ENCODE peak calls at places on chromosomes 11 and 22, in seven cellular contexts. Y is IMR-90, A is GM23338, Q is endothelial cell of umbilical vein, R is astrocyte, I is mammary epithelial cell, P is neural progenitor cell. G is an unnamed sample. For H4K20me1, the result is how much of the 10 kb centered on the place peaks cover.

GRCh38 chr22:48553694-48554308 is 1273.9 kb downstream of the BRD1 start:
- DNase-seq in I (no peak), A (no peak), Q (no peak), Y (no peak), R (no peak), P (no peak), G (no peak)

GRCh38 chr11:112024178-112024777 is 930 bp upstream of the DLAT start:
- DNase-seq in A (peak), R (no peak), Q (no peak), P (peak), I (peak), Y (no peak), G (no peak)

GRCh38 chr11:25928076-25928475 is 403.9 kb upstream of the ANO3 start:
- DNase-seq in P (no peak), R (no peak), Y (no peak), A (no peak), I (no peak), Q (no peak), G (no peak)

GRCh38 chr11:84398017-84398626 is 1112.0 kb upstream of the CCDC90B start:
- DNase-seq in P (peak), R (peak), Y (peak), A (peak), I (peak), Q (no peak), G (no peak)

GRCh38 chr22:27603823-27604190 is 197.7 kb downstream of the MN1 start:
- DNase-seq in I (no peak), P (peak), Q (peak), Y (no peak), A (peak), R (peak), G (no peak)

GRCh38 chr22:21991309-21991596 is 8.7 kb upstream of the TOP3B start:
- DNase-seq in Q (no peak), Y (no peak), A (no peak), R (no peak), P (no peak), I (no peak), G (no peak)

GRCh38 chr11:46916669-46917108 is 1.7 kb downstream of the LRP4 start:
- DNase-seq in A (peak), Y (peak), I (peak), R (peak), Q (peak), P (peak), G (no peak)

GRCh38 chr22:30332551-30332950 is 5.8 kb upstream of the TBC1D10A start:
- DNase-seq in I (no peak), P (no peak), Q (no peak), A (no peak), R (no peak), Y (no peak), G (no peak)

GRCh38 chr11:118243161-118243560 is 9.0 kb downstream of the MPZL3 start:
- DNase-seq in Q (no peak), A (peak), Y (no peak), P (no peak), I (no peak), R (no peak), G (no peak)

GRCh38 chr11:6850526-6850925 is 5.0 kb downstream of the OR10A5 start:
- DNase-seq in A (no peak), Y (no peak), Q (no peak), I (no peak), P (no peak), R (no peak), G (no peak)

GRCh38 chr11:128039140-128040021 is 548.0 kb downstream of the ETS1 start:
- DNase-seq in Y (peak), Q (peak), A (no peak), P (no peak), I (peak), R (peak), G (no peak)

GRCh38 chr11:99814021-99814420 is 793.3 kb downstream of the CNTN5 start:
- DNase-seq in P (no peak), A (no peak), I (no peak), R (no peak), Y (no peak), Q (no peak), G (no peak)

GRCh38 chr11:60858236-60858635 is 2.5 kb upstream of the PTGDR2 start:
- DNase-seq in P (no peak), I (no peak), A (no peak), Y (no peak), Q (no peak), R (no peak), G (no peak)

GRCh38 chr11:33553486-33553885 is 147.1 kb downstream of the C11orf91 start:
- DNase-seq in Q (peak), A (no peak), R (peak), Y (peak), P (no peak), I (peak), G (no peak)

GRCh38 chr22:37148031-37148651 is 1.6 kb downstream of the IL2RB start:
- DNase-seq in Y (no peak), P (no peak), R (no peak), A (no peak), Q (no peak), I (no peak), G (no peak)

GRCh38 chr22:39926175-39927152 is 25.6 kb downstream of the GRAP2 start:
- DNase-seq in Q (no peak), P (no peak), Y (no peak), I (no peak), A (no peak), R (no peak), G (no peak)

GRCh38 chr11:120830092-120830491 is 193.8 kb upstream of the TBCEL start:
- DNase-seq in Y (no peak), R (no peak), Q (no peak), A (no peak), P (no peak), I (no peak), G (no peak)

GRCh38 chr11:72753341-72754148 is 1.3 kb upstream of the ARAP1 start:
- DNase-seq in Q (no peak), Y (no peak), R (no peak), I (no peak), A (no peak), P (no peak), G (no peak)

GRCh38 chr11:45407226-45407625 is 121.1 kb upstream of the SYT13 start:
- DNase-seq in Y (no peak), P (no peak), A (no peak), I (no peak), R (no peak), Q (no peak), G (no peak)

GRCh38 chr11:120929664-120930154 is 94.2 kb upstream of the TBCEL start:
- DNase-seq in I (no peak), R (peak), Q (peak), P (peak), Y (peak), A (peak), G (peak)

GRCh38 chr11:86291466-86292262 is 10.4 kb upstream of the HIKESHI start:
- DNase-seq in A (peak), Q (peak), Y (peak), I (peak), R (peak), P (peak), G (no peak)

GRCh38 chr11:86743223-86744118 is 56.9 kb upstream of the PRSS23 start:
- DNase-seq in Q (peak), A (no peak), Y (peak), I (peak), R (peak), P (no peak), G (peak)

GRCh38 chr11:112582366-112582765 is 321.7 kb upstream of the PLET1 start:
- DNase-seq in R (no peak), Q (no peak), P (no peak), Y (no peak), I (no peak), A (no peak), G (no peak)

GRCh38 chr11:84056696-84057095 is 770.5 kb upstream of the CCDC90B start:
- DNase-seq in P (no peak), A (no peak), Q (no peak), Y (peak), R (no peak), I (no peak), G (no peak)

GRCh38 chr22:20490183-20490940 is 5.2 kb downstream of the KLHL22 start:
- DNase-seq in Y (no peak), A (no peak), R (no peak), Q (no peak), I (no peak), P (no peak), G (no peak)

GRCh38 chr11:12142179-12142578 is 31.8 kb downstream of the MICAL2 start:
- DNase-seq in Q (no peak), R (no peak), A (no peak), P (no peak), I (no peak), Y (no peak), G (no peak)

GRCh38 chr22:43926349-43926710 is 2.7 kb downstream of the PNPLA3 start:
- DNase-seq in Y (no peak), R (no peak), A (no peak), Q (no peak), I (peak), P (no peak), G (no peak)

GRCh38 chr11:124075841-124076571 is 34.9 kb upstream of the OR10G7 start:
- DNase-seq in P (no peak), Y (no peak), A (peak), I (no peak), Q (peak), R (no peak), G (no peak)

GRCh38 chr11:61372659-61373058 is 10.5 kb downstream of the TMEM138 start:
- DNase-seq in Q (no peak), R (no peak), I (no peak), Y (no peak), P (no peak), A (peak), G (no peak)

GRCh38 chr11:26219506-26220117 is 112.3 kb upstream of the ANO3 start:
- DNase-seq in Q (peak), Y (peak), P (no peak), I (no peak), R (no peak), A (no peak), G (no peak)

GRCh38 chr11:73387594-73388021 is 11.4 kb downstream of the RELT start:
- DNase-seq in A (peak), Q (no peak), Y (no peak), R (no peak), P (peak), I (no peak), G (no peak)

GRCh38 chr22:50119169-50119767 is 29.5 kb downstream of the MOV10L1 start:
- DNase-seq in Y (no peak), R (no peak), Q (no peak), P (no peak), I (no peak), A (no peak), G (no peak)

GRCh38 chr11:112481893-112482292 is 221.2 kb upstream of the PLET1 start:
- DNase-seq in P (no peak), A (no peak), R (no peak), Q (no peak), I (no peak), Y (no peak), G (no peak)

GRCh38 chr11:122440783-122441701 is 214.5 kb upstream of the UBASH3B start:
- DNase-seq in A (peak), Q (peak), Y (no peak), P (peak), R (peak), I (no peak), G (no peak)

GRCh38 chr22:50505776-50506610 is 1.5 kb downstream of the LMF2 start:
- DNase-seq in A (no peak), R (no peak), Q (no peak), Y (no peak), P (no peak), I (no peak), G (no peak)

GRCh38 chr11:106286881-106287504 is 209.5 kb downstream of the AASDHPPT start:
- DNase-seq in Q (no peak), P (peak), I (no peak), Y (no peak), A (no peak), R (no peak), G (no peak)

GRCh38 chr11:110716361-110716760 is 4.1 kb upstream of the ARHGAP20 start:
- DNase-seq in R (peak), Y (peak), A (no peak), P (no peak), Q (no peak), I (no peak), G (no peak)

GRCh38 chr11:9619004-9619403 is 44.9 kb upstream of the SWAP70 start:
- DNase-seq in Q (no peak), A (no peak), Y (no peak), I (no peak), R (no peak), P (no peak), G (no peak)
- H4K20me1 ChIP-seq in Q (under half), A (under half), Y (under half), I (under half), R (under half), P (under half), G (under half)

GRCh38 chr11:827146-827860 is 416 bp upstream of the CRACR2B start:
- DNase-seq in R (no peak), I (no peak), Q (no peak), P (peak), A (peak), Y (no peak), G (no peak)
- H4K20me1 ChIP-seq in R (under half), I (under half), Q (under half), P (half or more), A (under half), Y (under half), G (under half)

GRCh38 chr22:45686842-45687241 is 15.2 kb downstream of the ATXN10 start:
- DNase-seq in P (no peak), Q (no peak), I (no peak), Y (no peak), A (no peak), R (peak), G (no peak)

GRCh38 chr22:45689195-45689594 is 17.6 kb downstream of the ATXN10 start:
- DNase-seq in R (no peak), Y (no peak), A (no peak), P (no peak), I (no peak), Q (no peak), G (no peak)

GRCh38 chr22:45686004-45686403 is 14.4 kb downstream of the ATXN10 start:
- DNase-seq in R (peak), A (no peak), Y (peak), Q (no peak), P (no peak), I (no peak), G (no peak)

GRCh38 chr22:45690008-45690407 is 18.4 kb downstream of the ATXN10 start:
- DNase-seq in Y (no peak), Q (no peak), A (no peak), P (no peak), I (no peak), R (no peak), G (no peak)

DNA sequence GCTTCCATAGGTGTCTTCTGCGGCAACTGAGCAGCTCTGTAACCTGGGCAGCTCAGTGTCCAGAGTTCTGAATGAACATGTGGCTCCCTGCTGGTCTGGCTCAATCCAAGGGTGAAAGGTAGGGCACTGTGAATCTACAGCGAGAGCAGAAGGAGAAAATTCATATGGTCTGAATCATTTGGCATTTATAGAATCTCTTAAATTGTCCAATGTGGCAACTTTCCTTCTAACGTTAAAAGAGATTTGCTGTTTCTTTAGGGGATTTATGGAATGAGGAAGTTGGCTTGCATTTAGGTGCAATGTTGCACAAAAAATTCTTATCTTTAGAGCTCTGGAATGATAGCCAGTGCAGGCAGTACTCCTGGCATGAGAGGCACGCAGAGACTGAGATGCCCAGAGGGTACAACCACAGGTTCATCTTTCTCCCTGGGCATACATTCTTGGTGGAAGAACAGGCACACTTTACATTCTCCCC is 17.0 kb downstream of the ATXN10 start:
- DNase-seq in A (no peak), Q (no peak), I (peak), R (peak), P (no peak), Y (peak), G (peak)
- H4K20me1 ChIP-seq in A (under half), Q (half or more), I (under half), R (under half), P (half or more), Y (under half), G (under half)

DNA sequence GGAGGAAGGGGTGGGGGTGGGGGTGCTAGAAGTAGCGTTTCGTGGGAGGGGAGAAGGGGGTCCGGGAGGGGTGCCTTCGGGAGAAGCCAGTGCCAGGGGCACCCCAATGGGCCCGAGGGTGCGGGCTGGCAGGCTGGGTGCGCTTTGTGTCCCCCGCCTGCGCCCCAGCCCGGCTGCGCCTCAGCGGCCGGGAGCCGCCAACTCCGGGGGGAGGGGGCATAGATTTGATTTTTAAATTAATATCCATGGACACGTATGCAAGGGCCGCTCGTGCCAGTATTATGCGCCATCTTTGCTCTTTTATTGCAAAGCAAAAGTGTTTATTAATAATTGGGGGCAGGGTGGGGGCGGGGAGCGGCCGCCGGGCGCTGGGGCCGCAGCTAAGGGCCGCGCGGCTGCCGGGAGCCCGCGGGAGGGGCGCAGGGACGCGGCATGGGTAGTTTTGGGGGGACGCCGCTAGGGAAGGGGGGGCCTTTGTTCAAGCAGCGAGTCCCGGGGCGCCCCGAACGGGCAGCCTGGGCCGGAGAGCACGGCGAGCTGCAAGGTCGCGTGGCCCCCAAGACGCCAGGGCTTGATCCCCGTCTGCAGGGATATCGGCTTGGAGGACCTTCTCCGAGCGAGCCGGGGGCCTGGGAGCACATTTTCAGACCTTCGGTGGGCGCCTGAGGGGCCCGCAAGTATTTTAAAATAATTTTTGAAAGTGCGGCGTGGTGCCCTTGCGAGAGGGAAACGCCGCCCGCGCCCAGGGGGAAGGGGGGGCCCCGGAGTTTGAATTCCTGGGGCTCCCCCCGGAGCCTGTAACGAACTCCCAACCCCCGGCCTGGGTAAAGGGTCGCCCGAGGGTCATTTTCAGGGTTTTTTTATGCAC is 959 bp downstream of the CCND1 start:
- DNase-seq in Q (peak), I (no peak), P (peak), Y (no peak), A (no peak), R (no peak), G (no peak)
- H4K20me1 ChIP-seq in Q (under half), I (under half), P (under half), Y (under half), A (under half), R (under half), G (under half)

DNA sequence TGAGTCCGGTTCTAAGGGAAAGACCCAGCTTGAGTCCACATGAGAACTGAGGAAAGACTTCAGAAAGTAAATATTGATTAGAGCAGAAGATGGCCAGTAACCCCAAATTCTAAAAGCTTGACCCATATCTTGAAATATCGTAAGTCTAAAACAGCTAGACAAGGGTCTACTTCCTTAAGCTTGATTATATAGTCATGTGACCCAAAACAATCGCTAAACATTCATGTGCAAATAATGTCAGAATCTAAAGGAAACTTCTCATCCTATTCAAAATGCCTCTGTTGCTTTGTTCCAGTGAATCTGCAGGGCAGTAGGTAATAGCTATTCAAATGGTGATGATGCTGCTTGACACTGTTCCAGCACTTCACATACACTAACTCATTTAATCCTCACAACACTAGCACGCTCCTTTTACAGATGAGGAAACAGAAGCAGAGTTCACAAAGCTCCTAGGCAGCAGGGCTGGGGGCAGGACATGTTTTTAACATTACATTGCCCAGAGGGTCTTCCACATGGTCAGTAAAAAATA is 52.6 kb downstream of the TCF20 start:
- DNase-seq in P (peak), Y (peak), Q (peak), R (no peak), A (peak), I (no peak), G (no peak)
- H4K20me1 ChIP-seq in P (half or more), Y (half or more), Q (under half), R (half or more), A (half or more), I (under half), G (under half)

DNA sequence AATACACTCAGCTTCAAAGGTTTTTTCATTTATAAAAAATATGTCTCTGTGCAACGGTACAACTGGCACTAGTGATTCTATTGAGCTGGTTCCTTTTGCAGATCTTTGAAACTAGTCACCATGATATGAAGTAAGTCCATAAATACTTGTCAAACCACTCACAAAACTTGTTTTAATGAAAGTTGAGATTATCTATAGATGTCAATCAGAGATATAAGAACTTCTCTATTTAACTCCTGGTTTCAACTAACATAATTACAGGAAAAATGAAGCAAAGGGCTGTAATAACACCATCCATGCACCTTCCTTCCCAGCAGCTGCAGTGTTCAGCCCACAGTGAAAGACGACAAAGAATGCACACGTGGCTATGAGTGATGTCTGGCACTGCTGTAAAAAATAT is 44.7 kb downstream of the TMEM123 start:
- DNase-seq in Y (no peak), P (no peak), R (no peak), Q (peak), A (no peak), I (no peak), G (no peak)
- H4K20me1 ChIP-seq in Y (under half), P (under half), R (half or more), Q (under half), A (under half), I (under half), G (under half)